ENCODE peak calls at places on chromosomes 5 and 9, in five cellular contexts. L is spleen; E is esophagus squamous epithelium; X is left lung; R is CD8-positive, alpha-beta T cell. U is an unnamed sample. For H3K4me1, the result is how much of the 10 kb centered on the place peaks cover.

GRCh38 chr5:154860123-154860522 is 1.7 kb downstream of the CNOT8 start:
- DNase-seq in L (no peak), E (no peak), X (peak), R (no peak), U (no peak)

GRCh38 chr9:1989500-1989899 is 25.6 kb upstream of the SMARCA2 start:
- DNase-seq in L (no peak), E (no peak), X (no peak), R (no peak), U (no peak)

GRCh38 chr5:168314735-168315411 is 23.4 kb downstream of the WWC1 start:
- DNase-seq in L (peak), E (no peak), X (peak), R (no peak), U (peak)

GRCh38 chr9:4066682-4067081 is 233.2 kb downstream of the GLIS3 start:
- DNase-seq in L (no peak), E (no peak), X (no peak), R (no peak), U (no peak)

GRCh38 chr5:173845321-173845720 is 42.8 kb upstream of the CPEB4 start:
- DNase-seq in L (no peak), E (no peak), X (no peak), R (no peak), U (peak)

GRCh38 chr9:86794356-86795046 is 152.8 kb downstream of the GAS1 start:
- DNase-seq in L (no peak), E (no peak), X (no peak), R (no peak), U (no peak)

GRCh38 chr5:75729321-75729720 is 12.1 kb upstream of the POC5 start:
- DNase-seq in L (no peak), E (no peak), X (no peak), R (no peak), U (no peak)

GRCh38 chr9:127589955-127590370 is 22.1 kb upstream of the STXBP1 start:
- DNase-seq in L (no peak), E (no peak), X (peak), R (no peak), U (no peak)

GRCh38 chr9:385818-386398 is 171.2 kb downstream of the DOCK8 start:
- DNase-seq in L (no peak), E (no peak), X (no peak), R (no peak), U (peak)

GRCh38 chr5:115124741-115125140 is 45.0 kb downstream of the TRIM36 start:
- DNase-seq in L (no peak), E (no peak), X (no peak), R (no peak), U (no peak)

GRCh38 chr5:10856646-10857332 is 95.8 kb upstream of the DAP start:
- DNase-seq in L (peak), E (no peak), X (no peak), R (peak), U (peak)

GRCh38 chr5:93158841-93159240 is 422.2 kb downstream of the NR2F1-AS1 start:
- DNase-seq in L (no peak), E (no peak), X (no peak), R (no peak), U (peak)

GRCh38 chr9:123407537-123407828 is 51.5 kb downstream of the CRB2 start:
- DNase-seq in L (no peak), E (no peak), X (no peak), R (no peak), U (no peak)

GRCh38 chr5:19233573-19233972 is 754.4 kb downstream of the CDH18 start:
- DNase-seq in L (no peak), E (no peak), X (no peak), R (no peak), U (no peak)

GRCh38 chr5:88878976-88879375 is 4.0 kb downstream of the MEF2C start:
- DNase-seq in L (no peak), E (no peak), X (no peak), R (no peak), U (no peak)

GRCh38 chr9:108640211-108640610 is 215.6 kb downstream of the ACTL7B start:
- DNase-seq in L (no peak), E (no peak), X (no peak), R (no peak), U (no peak)

DNA sequence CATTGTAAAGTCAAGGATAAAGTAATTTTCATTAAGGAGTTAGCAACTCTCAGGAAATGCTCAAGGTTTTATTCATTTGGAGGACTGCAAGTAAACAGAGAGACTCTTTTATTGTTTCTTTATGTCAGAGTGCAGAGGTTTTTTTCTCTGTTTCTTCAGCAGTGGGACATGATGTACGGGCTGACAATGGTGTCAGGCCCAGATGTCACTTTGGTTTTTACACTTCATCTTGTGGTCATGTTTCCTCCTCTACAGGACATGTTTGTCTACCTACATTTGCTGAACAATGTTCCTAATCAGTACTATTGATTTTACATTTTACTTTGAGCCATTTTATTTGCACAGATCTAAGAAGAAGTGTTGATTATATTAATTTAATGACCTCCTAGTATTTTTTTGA is 72.8 kb upstream of the PARP8 start:
- DNase-seq in L (no peak), E (no peak), X (no peak), R (peak), U (no peak)
- TF ChIP-seq CTCF in L (no peak), E (no peak), X (no peak), R (no peak), U (no peak)

GRCh38 chr9:110189559-110190311 is 18.2 kb downstream of the C9orf152 start:
- DNase-seq in L (no peak), E (no peak), X (no peak), R (no peak), U (no peak)
- H3K4me1 ChIP-seq in L (under half), E (under half), X (under half), R (under half), U (under half)

GRCh38 chr5:141182248-141182647 is at the start of gene PCDHB16:
- DNase-seq in L (no peak), E (no peak), X (no peak), R (no peak), U (no peak)
- TF ChIP-seq CTCF in L (no peak), E (no peak), X (no peak), R (no peak), U (peak)

GRCh38 chr5:141516648-141517025 is 27.8 kb downstream of the PCDHGC5 start:
- DNase-seq in L (no peak), E (no peak), X (no peak), R (no peak), U (no peak)
- H3K4me1 ChIP-seq in L (under half), E (under half), X (under half), R (under half), U (under half)

DNA sequence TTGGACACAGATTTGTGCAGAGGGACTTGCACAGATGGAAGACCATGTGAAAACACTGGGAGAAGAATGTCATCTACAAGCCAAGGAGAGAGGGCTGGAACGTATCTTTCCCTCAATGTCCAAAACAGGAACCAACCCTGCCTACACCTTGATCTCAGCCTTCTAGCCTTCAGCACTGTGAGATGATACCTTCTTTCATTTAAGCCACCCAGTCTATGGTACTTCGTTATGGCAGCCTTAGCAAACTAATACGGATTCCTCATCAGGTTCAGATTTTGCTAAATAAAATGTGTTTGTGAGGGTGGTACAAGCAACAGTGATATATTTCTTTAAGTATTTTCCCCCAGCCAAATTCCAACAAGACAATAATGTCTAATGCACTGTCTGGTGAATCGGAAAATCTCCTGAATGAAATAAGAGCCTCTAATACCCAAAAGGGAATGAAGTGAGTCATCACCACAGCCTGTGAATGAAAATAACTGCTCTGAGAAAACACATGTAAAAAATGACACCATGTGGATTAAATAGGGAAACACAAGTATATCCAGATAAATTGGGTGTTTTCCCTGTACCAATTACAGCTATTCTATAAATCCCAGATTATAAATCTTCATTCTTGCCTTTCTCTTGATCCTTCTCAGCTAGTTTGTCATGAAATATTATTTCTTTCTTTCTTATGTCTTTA is 182.8 kb upstream of the TARS1 start:
- DNase-seq in L (no peak), E (no peak), X (no peak), R (no peak), U (peak)
- TF ChIP-seq CTCF in L (no peak), E (peak), X (no peak), R (no peak), U (peak)

DNA sequence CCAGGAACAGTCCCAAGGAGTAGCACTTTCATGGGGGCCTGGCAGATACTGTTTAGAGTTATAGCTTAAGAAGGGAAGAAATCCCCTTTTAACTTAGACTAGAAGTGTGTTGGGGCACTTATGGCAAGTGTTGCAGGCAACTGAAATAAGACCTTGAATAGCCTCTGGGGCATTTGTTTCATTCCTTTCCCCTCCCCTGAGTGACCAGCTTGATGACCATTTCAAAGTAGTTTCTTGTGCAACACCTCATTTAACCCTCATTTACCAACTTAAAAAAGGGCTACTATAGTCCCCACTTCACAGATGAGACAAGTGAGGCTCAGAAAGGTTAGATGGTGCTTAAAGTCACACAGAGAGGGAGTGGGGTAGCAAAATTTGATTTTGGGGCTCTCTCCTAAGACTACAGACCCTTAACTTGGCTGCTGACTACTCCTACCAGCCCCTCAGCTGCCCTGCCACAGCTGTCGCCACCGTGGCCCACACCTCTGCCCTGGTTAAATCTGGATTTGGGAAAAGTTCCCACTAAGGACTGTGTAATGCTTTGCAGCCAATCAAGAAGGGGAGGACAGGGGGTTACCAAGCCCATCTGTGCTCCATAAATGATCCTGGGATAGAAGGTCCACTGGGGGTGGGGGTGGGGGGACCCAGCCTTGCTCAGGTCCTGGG is 5.5 kb downstream of the PDLIM4 start:
- DNase-seq in L (peak), E (no peak), X (no peak), R (no peak), U (no peak)
- H3K4me1 ChIP-seq in L (under half), E (half or more), X (under half), R (under half), U (under half)

GRCh38 chr5:1130218-1130946 is 18.5 kb upstream of the SLC12A7 start:
- DNase-seq in L (no peak), E (no peak), X (peak), R (no peak), U (no peak)
- TF ChIP-seq CTCF in L (no peak), E (no peak), X (no peak), R (no peak), U (no peak)

U was measured in foreskin keratinocyte.